ENCODE peak calls at places on chromosome 17, in nine cellular contexts. One of them, this sample, is unnamed.

GRCh38 chr17:65231662-65232335 is 94.6 kb downstream of the RGS9 start:
- DNase-seq in transverse colon: peak
- DNase-seq in prostate gland: peak
- DNase-seq in suprapubic skin: no peak
- DNase-seq in sigmoid colon: no peak
- DNase-seq in stomach: peak
- DNase-seq in HL-60: peak
- DNase-seq in breast epithelium: peak
- DNase-seq in GM23338: peak
- DNase-seq in this sample: peak

GRCh38 chr17:35731239-35731931 is at the start of gene RASL10B:
- DNase-seq in transverse colon: peak
- DNase-seq in prostate gland: peak
- DNase-seq in suprapubic skin: no peak
- DNase-seq in sigmoid colon: peak
- DNase-seq in stomach: peak
- DNase-seq in HL-60: peak
- DNase-seq in breast epithelium: peak
- DNase-seq in GM23338: peak
- DNase-seq in this sample: no peak

GRCh38 chr17:55931448-55931847 is 180.6 kb downstream of the PCTP start:
- DNase-seq in transverse colon: no peak
- DNase-seq in prostate gland: no peak
- DNase-seq in suprapubic skin: no peak
- DNase-seq in sigmoid colon: no peak
- DNase-seq in stomach: no peak
- DNase-seq in HL-60: peak
- DNase-seq in breast epithelium: no peak
- DNase-seq in GM23338: no peak
- DNase-seq in this sample: no peak

GRCh38 chr17:7988750-7989178 is 13.7 kb upstream of the GUCY2D start:
- DNase-seq in transverse colon: peak
- DNase-seq in prostate gland: peak
- DNase-seq in suprapubic skin: no peak
- DNase-seq in sigmoid colon: peak
- DNase-seq in stomach: no peak
- DNase-seq in HL-60: peak
- DNase-seq in breast epithelium: no peak
- DNase-seq in GM23338: peak
- DNase-seq in this sample: peak

GRCh38 chr17:71726320-71726719 is 394.5 kb upstream of the SOX9 start:
- DNase-seq in transverse colon: no peak
- DNase-seq in prostate gland: no peak
- DNase-seq in suprapubic skin: no peak
- DNase-seq in sigmoid colon: no peak
- DNase-seq in stomach: no peak
- DNase-seq in HL-60: no peak
- DNase-seq in breast epithelium: no peak
- DNase-seq in GM23338: no peak
- DNase-seq in this sample: no peak

GRCh38 chr17:7552621-7553051 is 3.8 kb downstream of the TNFSF12 start:
- DNase-seq in transverse colon: peak
- DNase-seq in prostate gland: no peak
- DNase-seq in suprapubic skin: no peak
- DNase-seq in sigmoid colon: no peak
- DNase-seq in stomach: no peak
- DNase-seq in HL-60: peak
- DNase-seq in breast epithelium: no peak
- DNase-seq in GM23338: no peak
- DNase-seq in this sample: no peak

GRCh38 chr17:67413399-67413798 is 36.3 kb downstream of the PITPNC1 start:
- DNase-seq in transverse colon: no peak
- DNase-seq in prostate gland: no peak
- DNase-seq in suprapubic skin: no peak
- DNase-seq in sigmoid colon: no peak
- DNase-seq in stomach: no peak
- DNase-seq in HL-60: no peak
- DNase-seq in breast epithelium: no peak
- DNase-seq in GM23338: no peak
- DNase-seq in this sample: no peak

GRCh38 chr17:56902350-56902749 is 11.5 kb downstream of the TRIM25 start:
- DNase-seq in transverse colon: no peak
- DNase-seq in prostate gland: no peak
- DNase-seq in suprapubic skin: no peak
- DNase-seq in sigmoid colon: no peak
- DNase-seq in stomach: no peak
- DNase-seq in HL-60: no peak
- DNase-seq in breast epithelium: no peak
- DNase-seq in GM23338: no peak
- DNase-seq in this sample: no peak

GRCh38 chr17:5711344-5711743 is 127.0 kb upstream of the NLRP1 start:
- DNase-seq in transverse colon: no peak
- DNase-seq in prostate gland: no peak
- DNase-seq in suprapubic skin: no peak
- DNase-seq in sigmoid colon: no peak
- DNase-seq in stomach: no peak
- DNase-seq in HL-60: no peak
- DNase-seq in breast epithelium: no peak
- DNase-seq in GM23338: no peak
- DNase-seq in this sample: no peak

GRCh38 chr17:81514735-81515529 is 2.3 kb upstream of the ACTG1 start:
- DNase-seq in transverse colon: peak
- DNase-seq in prostate gland: peak
- DNase-seq in suprapubic skin: peak
- DNase-seq in sigmoid colon: peak
- DNase-seq in stomach: peak
- DNase-seq in HL-60: peak
- DNase-seq in breast epithelium: peak
- DNase-seq in GM23338: peak
- DNase-seq in this sample: no peak

GRCh38 chr17:36008998-36009665 is 7.8 kb upstream of the CCL15 start:
- DNase-seq in transverse colon: no peak
- DNase-seq in prostate gland: no peak
- DNase-seq in suprapubic skin: no peak
- DNase-seq in sigmoid colon: no peak
- DNase-seq in stomach: no peak
- DNase-seq in HL-60: no peak
- DNase-seq in breast epithelium: no peak
- DNase-seq in GM23338: peak
- DNase-seq in this sample: no peak

GRCh38 chr17:56173958-56174357 is 20.7 kb downstream of the ANKFN1 start:
- DNase-seq in transverse colon: no peak
- DNase-seq in prostate gland: no peak
- DNase-seq in suprapubic skin: no peak
- DNase-seq in sigmoid colon: no peak
- DNase-seq in stomach: no peak
- DNase-seq in HL-60: no peak
- DNase-seq in breast epithelium: no peak
- DNase-seq in GM23338: no peak
- DNase-seq in this sample: no peak

GRCh38 chr17:81712468-81713003 is 452 bp downstream of the SLC25A10 start:
- DNase-seq in transverse colon: peak
- DNase-seq in prostate gland: peak
- DNase-seq in suprapubic skin: no peak
- DNase-seq in sigmoid colon: peak
- DNase-seq in stomach: peak
- DNase-seq in HL-60: no peak
- DNase-seq in breast epithelium: no peak
- DNase-seq in GM23338: no peak
- DNase-seq in this sample: no peak

GRCh38 chr17:43983515-43984411 is 20.7 kb upstream of the NAGS start:
- DNase-seq in transverse colon: peak
- DNase-seq in prostate gland: no peak
- DNase-seq in suprapubic skin: no peak
- DNase-seq in sigmoid colon: peak
- DNase-seq in stomach: peak
- DNase-seq in HL-60: no peak
- DNase-seq in breast epithelium: no peak
- DNase-seq in GM23338: peak
- DNase-seq in this sample: no peak

GRCh38 chr17:31433091-31433790 is 41.8 kb downstream of the RAB11FIP4 start:
- DNase-seq in transverse colon: no peak
- DNase-seq in prostate gland: no peak
- DNase-seq in suprapubic skin: no peak
- DNase-seq in sigmoid colon: no peak
- DNase-seq in stomach: no peak
- DNase-seq in HL-60: peak
- DNase-seq in breast epithelium: no peak
- DNase-seq in GM23338: no peak
- DNase-seq in this sample: no peak

GRCh38 chr17:383771-384621 is 31.4 kb upstream of the RPH3AL start:
- DNase-seq in transverse colon: no peak
- DNase-seq in prostate gland: no peak
- DNase-seq in suprapubic skin: no peak
- DNase-seq in sigmoid colon: no peak
- DNase-seq in stomach: no peak
- DNase-seq in HL-60: no peak
- DNase-seq in breast epithelium: no peak
- DNase-seq in GM23338: no peak
- DNase-seq in this sample: no peak

GRCh38 chr17:381941-382643 is 29.5 kb upstream of the RPH3AL start:
- DNase-seq in transverse colon: no peak
- DNase-seq in prostate gland: no peak
- DNase-seq in suprapubic skin: no peak
- DNase-seq in sigmoid colon: no peak
- DNase-seq in stomach: no peak
- DNase-seq in HL-60: no peak
- DNase-seq in breast epithelium: no peak
- DNase-seq in GM23338: no peak
- DNase-seq in this sample: no peak

GRCh38 chr17:384622-385194 is 32.1 kb upstream of the RPH3AL start:
- DNase-seq in transverse colon: no peak
- DNase-seq in prostate gland: no peak
- DNase-seq in suprapubic skin: no peak
- DNase-seq in sigmoid colon: no peak
- DNase-seq in stomach: no peak
- DNase-seq in HL-60: no peak
- DNase-seq in breast epithelium: no peak
- DNase-seq in GM23338: peak
- DNase-seq in this sample: no peak

GRCh38 chr17:385195-385835 is 32.7 kb upstream of the RPH3AL start:
- DNase-seq in transverse colon: peak
- DNase-seq in prostate gland: no peak
- DNase-seq in suprapubic skin: peak
- DNase-seq in sigmoid colon: peak
- DNase-seq in stomach: peak
- DNase-seq in HL-60: no peak
- DNase-seq in breast epithelium: no peak
- DNase-seq in GM23338: peak
- DNase-seq in this sample: no peak

GRCh38 chr17:382644-383533 is 30.3 kb upstream of the RPH3AL start:
- DNase-seq in transverse colon: no peak
- DNase-seq in prostate gland: peak
- DNase-seq in suprapubic skin: no peak
- DNase-seq in sigmoid colon: peak
- DNase-seq in stomach: no peak
- DNase-seq in HL-60: no peak
- DNase-seq in breast epithelium: no peak
- DNase-seq in GM23338: peak
- DNase-seq in this sample: no peak
- H3K27ac ChIP-seq in transverse colon: peak
- H3K27ac ChIP-seq in prostate gland: no peak
- H3K27ac ChIP-seq in suprapubic skin: no peak
- H3K27ac ChIP-seq in sigmoid colon: peak
- H3K27ac ChIP-seq in stomach: peak
- H3K27ac ChIP-seq in HL-60: no peak
- H3K27ac ChIP-seq in breast epithelium: no peak
- H3K27ac ChIP-seq in GM23338: no peak
- H3K27ac ChIP-seq in this sample: no peak

DNA sequence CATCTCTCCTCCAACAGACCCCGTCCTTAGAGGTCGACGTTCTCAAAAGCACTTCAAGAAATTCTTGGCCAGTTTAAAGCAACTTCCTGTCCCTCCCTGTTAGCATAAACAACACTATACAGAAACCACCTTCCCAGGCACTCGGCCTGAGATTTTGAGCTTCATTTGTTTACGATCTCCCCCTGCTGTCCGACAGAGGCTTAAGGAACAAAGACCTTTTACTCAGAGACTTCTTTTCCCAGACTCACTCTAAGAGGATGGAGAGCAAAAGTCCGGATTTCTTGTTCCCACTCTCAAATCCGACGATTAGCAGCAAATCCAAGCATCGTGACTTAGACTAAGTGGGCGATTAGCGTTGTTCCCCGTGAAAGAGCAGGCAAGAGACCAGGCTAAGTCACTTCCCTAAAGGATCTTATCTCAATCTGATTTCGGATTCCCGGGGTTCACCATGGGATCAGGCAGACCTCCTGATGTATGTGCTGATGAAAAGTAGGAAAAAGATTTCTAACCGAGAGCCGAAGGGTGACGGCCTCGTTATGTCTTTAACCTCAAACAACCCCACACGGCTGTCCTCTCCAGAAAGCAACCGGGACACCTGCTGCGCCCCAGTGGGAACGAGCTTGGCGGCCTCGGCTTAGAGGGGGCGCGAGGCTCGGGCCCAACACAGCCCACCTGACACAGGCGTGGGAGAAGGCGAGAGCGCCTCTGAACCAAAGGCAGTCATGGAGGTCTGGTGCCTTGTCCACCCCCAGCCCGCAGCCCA is 591 bp downstream of the INPP5K start:
- DNase-seq in transverse colon: peak
- DNase-seq in prostate gland: peak
- DNase-seq in suprapubic skin: no peak
- DNase-seq in sigmoid colon: peak
- DNase-seq in stomach: peak
- DNase-seq in HL-60: peak
- DNase-seq in breast epithelium: peak
- DNase-seq in GM23338: peak
- DNase-seq in this sample: peak
- TF ChIP-seq CTCF in transverse colon: peak
- TF ChIP-seq CTCF in prostate gland: peak
- TF ChIP-seq CTCF in suprapubic skin: peak
- TF ChIP-seq CTCF in sigmoid colon: peak
- TF ChIP-seq CTCF in stomach: peak
- TF ChIP-seq CTCF in HL-60: no peak
- TF ChIP-seq CTCF in breast epithelium: peak
- TF ChIP-seq CTCF in GM23338: peak
- TF ChIP-seq CTCF in this sample: no peak

GRCh38 chr17:48718781-48719641 is 3.3 kb downstream of the PRAC1 start:
- DNase-seq in transverse colon: no peak
- DNase-seq in prostate gland: peak
- DNase-seq in suprapubic skin: no peak
- DNase-seq in sigmoid colon: peak
- DNase-seq in stomach: no peak
- DNase-seq in HL-60: no peak
- DNase-seq in breast epithelium: no peak
- DNase-seq in GM23338: peak
- DNase-seq in this sample: no peak
- TF ChIP-seq POLR2AphosphoS5 in transverse colon: peak
- TF ChIP-seq POLR2AphosphoS5 in prostate gland: no peak
- TF ChIP-seq POLR2AphosphoS5 in suprapubic skin: no peak
- TF ChIP-seq POLR2AphosphoS5 in sigmoid colon: no peak
- TF ChIP-seq POLR2AphosphoS5 in stomach: no peak
- TF ChIP-seq POLR2AphosphoS5 in HL-60: no peak
- TF ChIP-seq POLR2AphosphoS5 in breast epithelium: no peak
- TF ChIP-seq POLR2AphosphoS5 in GM23338: no peak
- TF ChIP-seq POLR2AphosphoS5 in this sample: no peak

DNA sequence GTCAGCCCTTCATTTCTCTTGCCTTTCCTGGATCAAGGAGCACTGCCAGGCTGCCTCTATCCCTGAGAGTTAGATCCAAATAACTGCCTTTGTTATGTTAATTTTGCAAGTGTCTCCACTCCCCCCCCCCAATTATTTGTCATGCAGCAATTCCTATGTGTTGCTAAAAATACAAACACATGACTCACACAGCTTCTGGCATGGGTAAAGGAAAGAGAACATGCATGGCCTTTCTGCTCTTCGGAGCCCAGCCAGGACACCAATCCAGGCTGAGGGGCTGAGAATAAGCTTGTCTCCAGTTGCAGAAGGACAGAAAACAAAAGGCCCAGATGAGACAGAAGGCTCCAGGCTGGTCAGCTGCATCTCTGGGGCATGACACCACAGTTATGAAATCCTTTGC is 148.0 kb upstream of the TNRC6C start:
- DNase-seq in transverse colon: peak
- DNase-seq in prostate gland: no peak
- DNase-seq in suprapubic skin: peak
- DNase-seq in sigmoid colon: peak
- DNase-seq in stomach: no peak
- DNase-seq in HL-60: no peak
- DNase-seq in breast epithelium: peak
- DNase-seq in GM23338: no peak
- DNase-seq in this sample: no peak
- H3K27ac ChIP-seq in transverse colon: peak
- H3K27ac ChIP-seq in prostate gland: no peak
- H3K27ac ChIP-seq in suprapubic skin: peak
- H3K27ac ChIP-seq in sigmoid colon: peak
- H3K27ac ChIP-seq in stomach: peak
- H3K27ac ChIP-seq in HL-60: no peak
- H3K27ac ChIP-seq in breast epithelium: peak
- H3K27ac ChIP-seq in GM23338: no peak
- H3K27ac ChIP-seq in this sample: no peak

This sample was measured in Panc1.